ENCODE peak calls at places on chromosome 21, in ten cellular contexts. W is transverse colon; P is endothelial cell of umbilical vein; A is uterus; D is amniotic stem cell; J is AG20443; H is CD8-positive, alpha-beta T cell; F is NCI-H524; E is right atrium auricular region; U is T follicular helper cell. V is an unnamed sample.
A peak's percentile ranks its signal among the peaks of the same experiment; 100 is the strongest.

GRCh38 chr21:35651166-35651565 is 409.2 kb downstream of the SETD4 start:
- DNase-seq in W (no peak), P (no peak), A (no peak), D (no peak), J (no peak), H (no peak), F (no peak), E (no peak), U (no peak), V (no peak)

GRCh38 chr21:25759573-25759972 is 24.8 kb downstream of the GABPA start:
- DNase-seq in W (no peak), P (no peak), A (no peak), D (no peak), J (no peak), H (no peak), F (no peak), E (no peak), U (no peak), V (no peak)

GRCh38 chr21:43311303-43311817 is 115.6 kb downstream of the SIK1 start:
- DNase-seq in W (peak; percentile 80), P (no peak), A (no peak), D (no peak), J (no peak), H (no peak), F (peak; percentile 77), E (no peak), U (no peak), V (no peak)

GRCh38 chr21:25457411-25457810 is 149.9 kb downstream of the MRPL39 start:
- DNase-seq in W (no peak), P (peak; percentile 81), A (no peak), D (peak; percentile 48), J (peak; percentile 41), H (no peak), F (no peak), E (no peak), U (no peak), V (no peak)

GRCh38 chr21:38965241-38965640 is 159.5 kb downstream of the ETS2 start:
- DNase-seq in W (no peak), P (no peak), A (no peak), D (no peak), J (no peak), H (no peak), F (no peak), E (no peak), U (no peak), V (no peak)

GRCh38 chr21:37710555-37711293 is 205.5 kb downstream of the KCNJ6 start:
- DNase-seq in W (no peak), P (no peak), A (no peak), D (no peak), J (no peak), H (no peak), F (no peak), E (no peak), U (no peak), V (no peak)

GRCh38 chr21:26115346-26115745 is 55.2 kb downstream of the APP start:
- DNase-seq in W (no peak), P (peak; percentile 73), A (no peak), D (no peak), J (no peak), H (no peak), F (peak; percentile 20), E (no peak), U (no peak), V (no peak)

GRCh38 chr21:33661146-33661545 is 18.8 kb downstream of the ITSN1 start:
- DNase-seq in W (no peak), P (peak; percentile 29), A (no peak), D (no peak), J (no peak), H (no peak), F (no peak), E (no peak), U (no peak), V (no peak)

GRCh38 chr21:29184047-29184446 is 53.6 kb downstream of the MAP3K7CL start:
- DNase-seq in W (no peak), P (no peak), A (no peak), D (no peak), J (no peak), H (no peak), F (no peak), E (no peak), U (no peak), V (no peak)

GRCh38 chr21:34526618-34527290 is 14.7 kb upstream of the KCNE1 start:
- DNase-seq in W (peak; percentile 76), P (peak; percentile 99), A (peak; percentile 77), D (peak; percentile 98), J (peak; percentile 93), H (no peak), F (no peak), E (peak; percentile 93), U (no peak), V (peak; percentile 80)

GRCh38 chr21:38092033-38092432 is 164.8 kb upstream of the KCNJ15 start:
- DNase-seq in W (no peak), P (no peak), A (no peak), D (no peak), J (no peak), H (no peak), F (no peak), E (no peak), U (no peak), V (no peak)

GRCh38 chr21:41133896-41134522 is 34.0 kb upstream of the BACE2 start:
- DNase-seq in W (no peak), P (peak; percentile 39), A (no peak), D (no peak), J (peak; percentile 82), H (no peak), F (peak; percentile 19), E (no peak), U (no peak), V (no peak)

GRCh38 chr21:43925096-43925481 is 60.1 kb downstream of the AGPAT3 start:
- DNase-seq in W (peak; percentile 71), P (no peak), A (no peak), D (no peak), J (no peak), H (no peak), F (no peak), E (no peak), U (no peak), V (no peak)

GRCh38 chr21:42118901-42119300 is 47.8 kb downstream of the UMODL1 start:
- DNase-seq in W (peak; percentile 26), P (no peak), A (no peak), D (no peak), J (no peak), H (no peak), F (peak; percentile 43), E (no peak), U (no peak), V (no peak)

GRCh38 chr21:16302851-16303282 is 573.1 kb downstream of the USP25 start:
- DNase-seq in W (no peak), P (peak; percentile 67), A (peak; percentile 71), D (no peak), J (peak; percentile 39), H (no peak), F (no peak), E (peak; percentile 87), U (no peak), V (peak; percentile 30)

GRCh38 chr21:45642122-45642813 is 1.3 kb upstream of the PCBP3 start:
- DNase-seq in W (no peak), P (no peak), A (no peak), D (no peak), J (no peak), H (no peak), F (no peak), E (no peak), U (no peak), V (no peak)

GRCh38 chr21:45129231-45129923 is 55.0 kb downstream of the ADARB1 start:
- DNase-seq in W (no peak), P (peak; percentile 49), A (no peak), D (no peak), J (peak; percentile 51), H (no peak), F (no peak), E (no peak), U (no peak), V (no peak)

GRCh38 chr21:45029298-45029967 is 44.9 kb upstream of the ADARB1 start:
- DNase-seq in W (no peak), P (no peak), A (no peak), D (no peak), J (peak; percentile 71), H (no peak), F (peak; percentile 87), E (no peak), U (no peak), V (no peak)

GRCh38 chr21:14383596-14384210 is 757 bp upstream of the HSPA13 start:
- DNase-seq in W (no peak), P (no peak), A (no peak), D (no peak), J (peak; percentile 13), H (no peak), F (peak; percentile 79), E (no peak), U (no peak), V (no peak)

GRCh38 chr21:25054689-25055088 is 552.6 kb downstream of the MRPL39 start:
- DNase-seq in W (no peak), P (no peak), A (no peak), D (no peak), J (no peak), H (no peak), F (no peak), E (no peak), U (no peak), V (no peak)

GRCh38 chr21:44985441-44986401 is 45.9 kb downstream of the SLX9 start:
- DNase-seq in W (no peak), P (no peak), A (peak; percentile 12), D (no peak), J (no peak), H (no peak), F (no peak), E (no peak), U (no peak), V (no peak)

GRCh38 chr21:37769656-37770055 is 146.6 kb downstream of the KCNJ6 start:
- DNase-seq in W (no peak), P (no peak), A (no peak), D (no peak), J (no peak), H (no peak), F (peak; percentile 48), E (no peak), U (no peak), V (no peak)

GRCh38 chr21:36916718-36917117 is 49.8 kb downstream of the HLCS start:
- DNase-seq in W (no peak), P (no peak), A (no peak), D (no peak), J (no peak), H (no peak), F (no peak), E (no peak), U (no peak), V (no peak)

GRCh38 chr21:39349211-39350093 is 564 bp upstream of the HMGN1 start:
- DNase-seq in W (peak; percentile 98), P (peak; percentile 96), A (peak; percentile 94), D (peak; percentile 96), J (peak; percentile 97), H (peak; percentile 97), F (peak; percentile 98), E (peak; percentile 94), U (peak; percentile 96), V (peak; percentile 98)

GRCh38 chr21:39676054-39676771 is 63.5 kb downstream of the B3GALT5 start:
- DNase-seq in W (peak; percentile 31), P (no peak), A (peak; percentile 34), D (no peak), J (no peak), H (no peak), F (peak; percentile 16), E (no peak), U (no peak), V (no peak)

GRCh38 chr21:42830456-42831455 is 48.6 kb downstream of the WDR4 start:
- DNase-seq in W (no peak), P (no peak), A (peak; percentile 15), D (no peak), J (peak; percentile 5), H (no peak), F (peak; percentile 40), E (peak; percentile 50), U (no peak), V (no peak)

GRCh38 chr21:45479691-45480675 is 62.3 kb downstream of the SLC19A1 start:
- DNase-seq in W (no peak), P (no peak), A (no peak), D (no peak), J (no peak), H (peak; percentile 31), F (no peak), E (no peak), U (no peak), V (no peak)

GRCh38 chr21:36195613-36196012 is 39.0 kb downstream of the DOP1B start:
- DNase-seq in W (no peak), P (no peak), A (no peak), D (no peak), J (no peak), H (no peak), F (no peak), E (no peak), U (no peak), V (no peak)

V was measured in HAP-1.